ENCODE peak calls at places on chromosomes 13 and 19, in seven cellular contexts. J is IMR-90, P is H1, Y is mesendoderm, L is neuronal stem cell, X is trophoblast cell, A is mesenchymal stem cell. M is an unnamed sample.

GRCh38 chr19:35350591-35350990 is 2.9 kb downstream of the FFAR1 start:
- DNase-seq in A (no peak), Y (no peak), P (no peak), X (no peak), L (no peak), J (no peak), M (peak)

GRCh38 chr19:44782729-44783128 is 5.0 kb downstream of the CBLC start:
- DNase-seq in A (no peak), J (no peak), P (no peak), Y (peak), L (no peak), X (no peak), M (no peak)

GRCh38 chr13:40927929-40928328 is 91.2 kb downstream of the ELF1 start:
- DNase-seq in A (no peak), L (no peak), P (no peak), X (no peak), Y (no peak), J (no peak), M (no peak)

GRCh38 chr19:13842294-13843103 is 34.4 kb upstream of the NANOS3 start:
- DNase-seq in Y (peak), L (no peak), X (peak), A (peak), J (peak), P (no peak), M (peak)

GRCh38 chr13:38394777-38395504 is 45.3 kb downstream of the UFM1 start:
- DNase-seq in Y (peak), L (no peak), X (no peak), P (no peak), A (peak), J (no peak), M (no peak)

GRCh38 chr19:57633832-57634131 is 814 bp downstream of the ZNF211 start:
- DNase-seq in X (no peak), J (no peak), P (no peak), A (no peak), L (no peak), Y (peak), M (no peak)

GRCh38 chr13:97460853-97461252 is 26.9 kb downstream of the RAP2A start:
- DNase-seq in J (no peak), X (no peak), A (no peak), Y (no peak), P (no peak), L (no peak), M (no peak)

GRCh38 chr13:50257646-50258045 is 242.4 kb downstream of the KCNRG start:
- DNase-seq in L (no peak), A (no peak), Y (no peak), J (no peak), X (no peak), P (no peak), M (no peak)

GRCh38 chr13:106145997-106146864 is 389.2 kb downstream of the EFNB2 start:
- DNase-seq in P (no peak), A (no peak), X (no peak), Y (peak), J (no peak), L (no peak), M (no peak)

GRCh38 chr13:90105881-90106496 is 1241.5 kb upstream of the MIR17HG start:
- DNase-seq in X (no peak), P (no peak), J (no peak), A (peak), Y (peak), L (no peak), M (no peak)

GRCh38 chr19:13830761-13831481 is 35.7 kb downstream of the ZSWIM4 start:
- DNase-seq in L (no peak), A (peak), J (no peak), Y (no peak), X (peak), P (no peak), M (no peak)

GRCh38 chr19:4980838-4981680 is 12.1 kb downstream of the KDM4B start:
- DNase-seq in X (no peak), L (no peak), Y (peak), A (no peak), J (no peak), P (no peak), M (peak)

GRCh38 chr13:52711277-52711676 is 28.3 kb downstream of the CNMD start:
- DNase-seq in Y (peak), A (no peak), X (no peak), L (peak), P (no peak), J (no peak), M (peak)

GRCh38 chr19:42323473-42323851 is 2.0 kb upstream of the MEGF8 start:
- DNase-seq in A (no peak), Y (peak), P (peak), L (no peak), X (no peak), J (no peak), M (peak)

GRCh38 chr13:49840667-49841066 is 48.2 kb upstream of the KPNA3 start:
- DNase-seq in Y (no peak), L (no peak), A (no peak), X (no peak), P (no peak), J (no peak), M (no peak)

GRCh38 chr19:37221136-37221535 is 3.1 kb downstream of the ZNF383 start:
- DNase-seq in A (no peak), J (no peak), P (no peak), L (no peak), X (no peak), Y (no peak), M (no peak)

GRCh38 chr13:32299893-32300292 is 15.3 kb downstream of the ZAR1L start:
- DNase-seq in A (no peak), J (no peak), X (no peak), Y (peak), L (no peak), P (no peak), M (no peak)

GRCh38 chr13:32300406-32300805 is 14.8 kb downstream of the ZAR1L start:
- DNase-seq in J (no peak), Y (no peak), P (no peak), X (no peak), L (no peak), A (no peak), M (no peak)

GRCh38 chr13:32300920-32301319 is 14.2 kb downstream of the ZAR1L start:
- DNase-seq in Y (no peak), L (no peak), A (no peak), X (no peak), P (no peak), J (no peak), M (no peak)

GRCh38 chr13:32305646-32306045 is 9.5 kb downstream of the ZAR1L start:
- DNase-seq in P (no peak), X (no peak), Y (no peak), J (no peak), L (no peak), A (no peak), M (no peak)

GRCh38 chr13:32302461-32302860 is 12.7 kb downstream of the ZAR1L start:
- DNase-seq in P (no peak), J (no peak), A (no peak), Y (no peak), L (no peak), X (no peak), M (no peak)
- H3K23ac ChIP-seq in P (no peak), J (no peak), A (no peak), Y (no peak), L (no peak), X (no peak), M (no peak)

GRCh38 chr13:110245421-110245899 is 61.5 kb downstream of the COL4A1 start:
- DNase-seq in X (no peak), P (no peak), Y (no peak), J (peak), A (peak), L (no peak), M (no peak)
- H3K23ac ChIP-seq in X (no peak), P (no peak), Y (no peak), J (no peak), A (no peak), L (no peak), M (no peak)

GRCh38 chr13:29810898-29811297 is 39.5 kb downstream of the UBL3 start:
- DNase-seq in X (no peak), A (no peak), J (no peak), L (no peak), Y (no peak), P (no peak), M (no peak)
- H3K23ac ChIP-seq in X (no peak), A (no peak), J (peak), L (no peak), Y (no peak), P (no peak), M (no peak)

GRCh38 chr13:55087085-55087484 is 2053.6 kb upstream of the PRR20A start:
- DNase-seq in P (peak), L (no peak), A (no peak), X (no peak), J (no peak), Y (peak), M (peak)
- H3K23ac ChIP-seq in P (no peak), L (no peak), A (no peak), X (no peak), J (no peak), Y (no peak), M (no peak)

GRCh38 chr13:39607876-39608275 is 4.9 kb upstream of the LHFPL6 start:
- DNase-seq in L (no peak), P (no peak), J (no peak), Y (no peak), X (peak), A (no peak), M (no peak)

GRCh38 chr13:39604736-39605135 is 1.7 kb upstream of the LHFPL6 start:
- DNase-seq in L (no peak), A (no peak), J (no peak), X (peak), Y (no peak), P (no peak), M (no peak)

GRCh38 chr13:39603424-39603947 is 493 bp upstream of the LHFPL6 start:
- DNase-seq in J (peak), A (peak), L (no peak), P (no peak), Y (peak), X (peak), M (peak)

GRCh38 chr13:39602614-39603366 is at the start of gene LHFPL6:
- DNase-seq in A (peak), X (peak), L (peak), J (peak), Y (peak), P (peak), M (peak)

GRCh38 chr13:39605677-39606320 is 2.8 kb upstream of the LHFPL6 start:
- DNase-seq in P (no peak), X (peak), J (no peak), A (no peak), L (no peak), Y (peak), M (no peak)
- H3K23ac ChIP-seq in P (no peak), X (no peak), J (no peak), A (no peak), L (no peak), Y (no peak), M (no peak)

GRCh38 chr19:10418281-10419199 is 1.8 kb upstream of the PDE4A start:
- DNase-seq in P (no peak), X (no peak), L (peak), A (no peak), Y (peak), J (no peak), M (peak)

GRCh38 chr19:10419200-10419645 is 1.1 kb upstream of the PDE4A start:
- DNase-seq in J (no peak), L (no peak), Y (no peak), A (no peak), X (no peak), P (no peak), M (no peak)

GRCh38 chr19:10416380-10417257 is 3.7 kb upstream of the PDE4A start:
- DNase-seq in A (peak), J (peak), X (peak), L (peak), Y (peak), P (peak), M (peak)

GRCh38 chr19:10417598-10418280 is 2.6 kb upstream of the PDE4A start:
- DNase-seq in X (no peak), P (no peak), A (no peak), L (no peak), Y (peak), J (no peak), M (peak)

DNA sequence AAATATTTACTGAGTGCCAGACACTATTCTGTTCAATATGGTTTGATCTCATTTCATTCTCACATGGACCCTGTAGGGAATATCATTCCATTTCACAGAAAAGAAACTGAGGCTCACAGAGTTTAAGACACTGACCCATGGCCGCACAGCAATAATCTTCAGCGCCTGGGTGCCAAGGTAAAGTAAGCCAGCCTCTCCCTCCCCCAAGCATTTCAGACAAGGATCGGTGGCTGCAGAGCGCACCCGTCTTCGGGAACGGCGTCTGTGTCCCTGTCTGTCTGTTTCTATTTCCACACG is 4.3 kb upstream of the PDE4A start:
- DNase-seq in J (no peak), Y (no peak), A (no peak), L (no peak), P (no peak), X (no peak), M (no peak)
- H3K23ac ChIP-seq in J (peak), Y (no peak), A (no peak), L (peak), P (no peak), X (no peak), M (no peak)

M was measured in H9.